ENCODE peak calls at places on chromosome 11, in four cellular contexts. Z, U, J and D are unnamed samples.

GRCh38 chr11:79237676-79238075 is 203.2 kb downstream of the TENM4 start:
- DNase-seq in Z (peak; percentile 22), U (no peak), J (no peak), D (no peak)

GRCh38 chr11:112477929-112478317 is 217.3 kb upstream of the PLET1 start:
- DNase-seq in Z (no peak), U (no peak), J (no peak), D (no peak)

GRCh38 chr11:123429851-123430735 is at the start of gene GRAMD1B:
- DNase-seq in Z (peak; percentile 15), U (no peak), J (peak; percentile 78), D (no peak)

GRCh38 chr11:71119656-71120269 is 132.6 kb downstream of the SHANK2 start:
- DNase-seq in Z (no peak), U (no peak), J (no peak), D (no peak)

GRCh38 chr11:111938687-111939160 is 1.6 kb downstream of the DIXDC1 start:
- DNase-seq in Z (peak; percentile 51), U (no peak), J (no peak), D (no peak)

GRCh38 chr11:6452219-6452618 is 11.4 kb upstream of the HPX start:
- DNase-seq in Z (no peak), U (no peak), J (no peak), D (no peak)

GRCh38 chr11:79744941-79745340 is 304.1 kb upstream of the TENM4 start:
- DNase-seq in Z (no peak), U (no peak), J (no peak), D (no peak)

GRCh38 chr11:82494988-82495432 is 238.7 kb downstream of the FAM181B start:
- DNase-seq in Z (no peak), U (no peak), J (no peak), D (no peak)

GRCh38 chr11:46984987-46985386 is 48.4 kb downstream of the CSTPP1 start:
- DNase-seq in Z (no peak), U (no peak), J (no peak), D (no peak)

GRCh38 chr11:65851811-65852507 is 6.0 kb downstream of the CFL1 start:
- DNase-seq in Z (no peak), U (no peak), J (no peak), D (no peak)

GRCh38 chr11:14041040-14041439 is 78.5 kb downstream of the SPON1 start:
- DNase-seq in Z (no peak), U (no peak), J (no peak), D (no peak)

GRCh38 chr11:26572770-26573402 is 823 bp upstream of the MUC15 start:
- DNase-seq in Z (no peak), U (no peak), J (no peak), D (no peak)

GRCh38 chr11:69942333-69942820 is 123.2 kb upstream of the FGF3 start:
- DNase-seq in Z (no peak), U (no peak), J (no peak), D (no peak)

DNA sequence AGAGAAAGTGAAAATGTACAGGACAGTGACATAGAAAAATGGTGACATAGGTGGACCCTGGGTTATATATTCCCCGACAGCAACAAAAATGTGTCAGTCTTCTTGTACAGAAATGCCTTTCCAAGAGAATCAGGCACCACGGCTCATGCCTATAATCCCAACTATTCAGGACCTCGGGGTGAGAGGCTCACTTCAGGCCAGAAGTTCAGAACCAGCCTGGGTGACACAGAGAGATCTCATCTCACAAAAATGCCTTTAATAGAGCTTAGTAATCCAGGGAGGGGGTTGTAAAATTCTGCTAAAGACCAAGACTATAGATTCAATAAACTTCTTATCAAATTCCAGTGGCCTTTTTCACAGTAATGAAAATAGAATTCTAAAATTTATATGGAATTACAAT is 10.7 kb downstream of the ZNF195 start:
- DNase-seq in Z (no peak), U (no peak), J (no peak), D (no peak)
- H3K9me3 ChIP-seq in Z (peaks cover 4% of the 10 kb centered on the region), U (peaks cover 25% of the 10 kb centered on the region), J (peaks cover 70% of the 10 kb centered on the region), D (peaks cover 19% of the 10 kb centered on the region)

DNA sequence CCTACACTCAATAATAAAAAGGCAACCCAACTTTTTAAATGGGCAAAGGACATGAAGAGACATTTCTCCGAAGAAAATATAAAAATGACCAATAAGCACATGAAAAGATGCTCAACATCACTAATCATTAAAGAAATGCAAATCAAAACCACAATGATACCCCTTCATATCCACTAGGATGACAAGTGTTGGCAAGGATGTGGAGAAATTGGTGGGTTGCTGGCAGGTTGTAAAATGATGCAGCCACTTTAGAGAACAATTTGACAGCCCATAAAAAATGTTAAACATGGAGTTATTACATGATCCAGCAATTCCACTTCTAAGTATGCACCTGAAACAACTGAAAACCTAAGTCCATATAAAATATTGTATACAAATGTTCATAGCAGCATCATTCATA is 73.2 kb upstream of the LMO2 start:
- DNase-seq in Z (no peak), U (no peak), J (no peak), D (no peak)
- H3K4me1 ChIP-seq in Z (no peaks in the 10 kb centered on the region), U (no peaks in the 10 kb centered on the region), J (no peaks in the 10 kb centered on the region), D (no peaks in the 10 kb centered on the region)

DNA sequence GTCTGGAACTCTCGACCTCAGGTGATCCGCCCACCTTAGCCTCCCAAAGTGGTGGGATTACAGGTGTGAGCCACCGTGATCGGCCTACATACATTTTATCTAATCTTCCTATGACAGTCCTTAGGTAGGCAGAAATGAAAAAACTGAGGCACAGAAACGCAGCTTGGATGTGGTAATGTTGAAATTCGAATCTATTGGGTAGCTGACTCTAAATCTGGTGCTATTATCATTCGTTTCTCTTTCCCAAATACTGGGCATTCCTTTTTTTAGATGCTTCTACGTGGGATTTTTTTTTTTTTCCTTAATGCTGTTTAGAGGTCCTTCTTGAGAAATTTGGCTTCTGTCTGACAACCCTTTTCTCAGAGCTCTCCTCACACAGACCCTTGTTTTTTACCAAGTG is 41.5 kb downstream of the FCHSD2 start:
- DNase-seq in Z (no peak), U (no peak), J (no peak), D (no peak)
- H3K4me3 ChIP-seq in Z (no peak overlapping the region), U (no peak overlapping the region), J (no peak overlapping the region), D (no peak overlapping the region)

GRCh38 chr11:58813693-58814092 is 30.8 kb downstream of the GLYATL2 start:
- DNase-seq in Z (no peak), U (no peak), J (no peak), D (no peak)
- H3K9me3 ChIP-seq in Z (no peaks in the 10 kb centered on the region), U (peaks cover 28% of the 10 kb centered on the region), J (peaks cover 6% of the 10 kb centered on the region), D (peaks cover 15% of the 10 kb centered on the region)

DNA sequence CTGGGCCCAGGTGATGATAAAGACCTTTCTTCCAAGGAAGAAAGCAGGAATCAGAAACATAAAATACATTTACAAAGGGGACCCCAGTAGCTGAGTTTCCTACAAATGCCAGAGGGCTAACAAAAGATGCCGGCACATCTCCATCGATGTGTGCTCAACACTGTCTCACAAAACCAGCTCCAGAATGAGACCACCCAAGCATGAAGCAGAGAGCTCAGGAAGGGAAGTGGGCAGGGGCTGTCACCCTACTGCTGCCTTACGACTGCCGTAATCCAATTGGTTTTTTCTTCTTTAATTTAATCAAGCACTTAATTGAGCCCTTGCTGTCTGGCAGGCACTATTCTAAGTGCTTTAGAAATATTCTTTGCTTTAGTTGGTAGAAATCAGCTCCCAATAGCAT is 26.1 kb downstream of the SMCO4 start:
- DNase-seq in Z (no peak), U (no peak), J (no peak), D (no peak)
- H3K4me1 ChIP-seq in Z (no peaks in the 10 kb centered on the region), U (peaks cover 3% of the 10 kb centered on the region), J (no peaks in the 10 kb centered on the region), D (no peaks in the 10 kb centered on the region)

GRCh38 chr11:92340839-92341238 is 116.2 kb downstream of the FAT3 start:
- DNase-seq in Z (no peak), U (no peak), J (no peak), D (no peak)
- H3K4me3 ChIP-seq in Z (no peak overlapping the region), U (no peak overlapping the region), J (no peak overlapping the region), D (no peak overlapping the region)

GRCh38 chr11:116190861-116191260 is 581.9 kb downstream of the BUD13 start:
- DNase-seq in Z (no peak), U (no peak), J (no peak), D (no peak)
- H3K9me3 ChIP-seq in Z (no peaks in the 10 kb centered on the region), U (no peaks in the 10 kb centered on the region), J (no peaks in the 10 kb centered on the region), D (no peaks in the 10 kb centered on the region)